ENCODE peak calls at places on chromosome 12, in seven cellular contexts. O is uterus, Y is PC-3, P is tibial nerve, D is mesenchymal stem cell, A is thyroid gland, T is GM23338. M is an unnamed sample.
A peak's percentile ranks its signal among the peaks of the same experiment; 100 is the strongest.

GRCh38 chr12:10853746-10854145 is 4.5 kb upstream of the PRR4 start:
- DNase-seq in O (no peak), Y (no peak), P (no peak), D (no peak), A (no peak), T (no peak), M (no peak)

GRCh38 chr12:75476076-75476475 is 4.5 kb upstream of the GLIPR1 start:
- DNase-seq in O (no peak), Y (no peak), P (no peak), D (no peak), A (no peak), T (no peak), M (no peak)

GRCh38 chr12:3461391-3461790 is 29.6 kb upstream of the PRMT8 start:
- DNase-seq in O (no peak), Y (no peak), P (no peak), D (no peak), A (no peak), T (no peak), M (no peak)

GRCh38 chr12:38118632-38119031 is 197.9 kb upstream of the ALG10B start:
- DNase-seq in O (no peak), Y (no peak), P (no peak), D (no peak), A (no peak), T (no peak), M (no peak)

GRCh38 chr12:114447274-114447716 is 41.4 kb upstream of the TBX5 start:
- DNase-seq in O (no peak), Y (no peak), P (no peak), D (no peak), A (peak; percentile 54), T (peak; percentile 56), M (no peak)

GRCh38 chr12:67650528-67651379 is 2.2 kb downstream of the DYRK2 start:
- DNase-seq in O (no peak), Y (peak; percentile 13), P (no peak), D (no peak), A (no peak), T (no peak), M (peak; percentile 17)

GRCh38 chr12:7373226-7373625 is 69.4 kb downstream of the ACSM4 start:
- DNase-seq in O (no peak), Y (no peak), P (no peak), D (no peak), A (no peak), T (no peak), M (no peak)

GRCh38 chr12:120959111-120959878 is 19.0 kb upstream of the HNF1A start:
- DNase-seq in O (no peak), Y (no peak), P (no peak), D (no peak), A (no peak), T (no peak), M (no peak)

GRCh38 chr12:121240484-121241202 is 30.7 kb downstream of the P2RX4 start:
- DNase-seq in O (peak; percentile 95), Y (no peak), P (peak; percentile 36), D (no peak), A (peak; percentile 49), T (peak; percentile 66), M (no peak)

GRCh38 chr12:89880695-89881350 is 172.2 kb upstream of the ATP2B1 start:
- DNase-seq in O (no peak), Y (no peak), P (no peak), D (no peak), A (no peak), T (no peak), M (no peak)

GRCh38 chr12:6113691-6114475 is 10.6 kb downstream of the VWF start:
- DNase-seq in O (no peak), Y (no peak), P (no peak), D (no peak), A (peak; percentile 57), T (no peak), M (no peak)

GRCh38 chr12:29374012-29374411 is 7.0 kb downstream of the ERGIC2 start:
- DNase-seq in O (no peak), Y (no peak), P (no peak), D (no peak), A (no peak), T (peak; percentile 3), M (no peak)

DNA sequence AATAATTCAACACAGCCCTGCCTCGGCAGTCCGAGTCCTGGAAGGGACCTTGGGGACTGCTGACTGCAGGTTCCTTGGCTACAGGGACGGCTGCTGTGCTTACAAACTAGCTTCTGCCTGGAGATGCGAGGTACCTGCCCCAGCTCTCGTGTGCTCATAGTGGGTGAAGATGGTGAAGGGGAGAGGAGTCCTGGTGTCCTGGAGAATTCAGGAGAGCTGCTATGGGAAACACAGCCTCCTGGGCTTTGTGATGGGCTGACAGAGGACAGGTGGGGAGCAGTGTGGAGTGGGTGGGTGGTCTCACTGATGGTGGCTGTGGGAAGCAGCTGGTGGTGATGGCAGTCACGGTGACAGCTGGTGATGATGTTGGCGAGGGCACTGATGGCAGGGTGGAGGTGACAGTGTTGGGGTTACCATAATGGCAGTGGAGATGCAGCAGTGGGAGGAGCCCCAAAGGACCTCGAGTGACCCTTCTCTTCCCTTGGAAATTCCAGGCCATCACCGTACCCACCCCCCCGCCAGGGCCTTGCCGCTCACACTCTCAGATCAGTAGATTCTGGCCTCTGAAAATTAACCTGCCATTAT is 32.8 kb downstream of the HVCN1 start:
- DNase-seq in O (no peak), Y (no peak), P (no peak), D (no peak), A (no peak), T (no peak), M (no peak)
- H3K4me1 ChIP-seq in O (no peaks in the 10 kb centered on the region), Y (no peaks in the 10 kb centered on the region), P (no peaks in the 10 kb centered on the region), D (no peaks in the 10 kb centered on the region), A (no peaks in the 10 kb centered on the region), T (peaks cover 5% of the 10 kb centered on the region), M (no peaks in the 10 kb centered on the region)

DNA sequence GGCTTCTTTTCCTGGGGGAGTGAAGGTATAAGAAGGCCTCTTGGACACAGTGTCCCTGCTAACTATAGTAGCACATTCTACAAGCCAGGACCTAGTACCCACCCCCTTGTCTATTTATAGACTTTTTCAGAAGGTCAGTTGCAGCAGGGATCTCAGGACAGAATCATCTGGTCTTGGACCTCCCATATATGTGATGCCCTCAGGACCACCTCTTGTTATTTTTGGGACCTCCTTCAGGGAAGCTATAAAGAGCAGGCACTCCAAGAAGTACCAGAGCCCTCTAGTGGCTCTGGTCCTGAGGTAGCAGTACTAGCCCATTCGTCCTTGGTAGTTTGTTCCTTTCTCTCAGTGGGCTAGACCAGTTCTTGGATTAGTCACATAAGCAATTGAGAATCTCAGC is 4.3 kb downstream of the COQ10A start:
- DNase-seq in O (no peak), Y (peak; percentile 49), P (no peak), D (peak; percentile 58), A (no peak), T (peak; percentile 61), M (peak; percentile 30)
- H3K27ac ChIP-seq in O (no peak overlapping the region), Y (no peak overlapping the region), P (no peak overlapping the region), D (no peak overlapping the region), A (no peak overlapping the region), T (peak overlapping the region; percentile 30), M (no peak overlapping the region)

GRCh38 chr12:69513297-69513696 is 43.1 kb downstream of the FRS2 start:
- DNase-seq in O (no peak), Y (no peak), P (no peak), D (no peak), A (no peak), T (no peak), M (no peak)

GRCh38 chr12:69514111-69514510 is 43.9 kb downstream of the FRS2 start:
- DNase-seq in O (no peak), Y (no peak), P (no peak), D (no peak), A (no peak), T (no peak), M (no peak)

GRCh38 chr12:69516950-69517349 is 46.8 kb downstream of the FRS2 start:
- DNase-seq in O (no peak), Y (no peak), P (no peak), D (no peak), A (no peak), T (no peak), M (no peak)

GRCh38 chr12:69514845-69515244 is 44.7 kb downstream of the FRS2 start:
- DNase-seq in O (no peak), Y (no peak), P (no peak), D (no peak), A (no peak), T (no peak), M (no peak)

DNA sequence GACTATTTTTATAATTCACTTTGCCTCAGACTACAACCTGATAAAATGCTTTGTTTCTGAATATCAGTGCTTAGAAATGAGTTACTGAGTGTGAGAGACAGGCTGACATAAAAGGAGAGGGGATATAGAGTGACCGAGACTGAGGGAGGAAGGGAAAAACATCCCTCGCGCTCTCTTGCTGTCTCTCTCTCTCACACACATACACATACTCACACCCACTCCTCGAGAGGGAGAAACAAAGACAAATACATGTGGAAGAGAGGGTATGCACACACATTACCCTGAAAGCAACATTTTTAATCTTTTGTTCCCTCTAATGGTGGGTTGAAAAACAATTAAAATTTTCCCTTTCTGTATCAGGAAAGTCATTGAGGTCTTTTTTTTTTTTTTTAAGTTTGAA is 45.2 kb downstream of the FRS2 start:
- DNase-seq in O (no peak), Y (no peak), P (no peak), D (peak; percentile 53), A (no peak), T (no peak), M (no peak)
- H3K4me1 ChIP-seq in O (peaks cover 15% of the 10 kb centered on the region), Y (peaks cover 3% of the 10 kb centered on the region), P (no peaks in the 10 kb centered on the region), D (peaks cover 6% of the 10 kb centered on the region), A (peaks cover 8% of the 10 kb centered on the region), T (peaks cover 44% of the 10 kb centered on the region), M (peaks cover 31% of the 10 kb centered on the region)

GRCh38 chr12:66199141-66199540 is 10.1 kb downstream of the IRAK3 start:
- DNase-seq in O (no peak), Y (no peak), P (no peak), D (no peak), A (no peak), T (no peak), M (no peak)
- H3K27ac ChIP-seq in O (no peak overlapping the region), Y (no peak overlapping the region), P (no peak overlapping the region), D (no peak overlapping the region), A (no peak overlapping the region), T (no peak overlapping the region), M (no peak overlapping the region)

DNA sequence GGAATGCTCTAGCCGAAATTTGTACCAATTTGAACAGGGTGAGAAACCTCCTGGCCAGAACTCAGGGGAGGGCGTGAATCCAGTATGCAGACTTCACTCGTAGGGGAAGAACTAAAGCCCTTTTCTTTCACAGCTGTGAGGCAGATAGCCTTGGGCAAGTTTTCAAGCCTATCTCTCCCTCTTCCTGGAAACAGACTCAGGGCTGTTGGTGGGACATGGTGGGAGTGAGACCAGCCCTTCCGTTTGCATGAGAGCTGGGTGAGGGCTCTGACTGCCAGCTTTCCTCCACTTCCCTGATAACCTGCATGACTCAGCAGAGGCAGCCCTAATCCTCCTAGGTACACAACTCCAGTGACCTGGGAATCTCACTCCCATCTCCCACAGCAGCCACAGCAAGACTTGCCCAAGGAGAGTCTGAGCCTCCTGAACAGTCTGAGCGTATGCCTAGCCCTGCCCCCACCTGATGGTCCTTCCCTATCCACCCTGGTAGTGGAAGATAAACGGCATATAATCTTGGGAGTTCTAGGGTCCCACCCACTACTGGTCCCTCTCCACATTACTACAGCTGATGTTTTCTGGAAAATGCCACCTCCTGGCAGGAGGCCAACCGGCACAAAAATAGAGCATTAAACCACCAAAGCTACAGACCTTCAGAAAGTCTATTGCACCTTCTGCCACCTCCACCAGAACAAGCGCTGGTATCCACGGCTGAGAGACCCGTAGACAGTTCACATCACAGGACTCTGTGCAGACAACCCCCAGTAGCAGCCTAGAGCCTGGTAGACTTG is 170.2 kb upstream of the AMIGO2 start:
- DNase-seq in O (no peak), Y (peak; percentile 73), P (no peak), D (no peak), A (no peak), T (no peak), M (no peak)
- H3K4me1 ChIP-seq in O (no peaks in the 10 kb centered on the region), Y (peaks cover 52% of the 10 kb centered on the region), P (no peaks in the 10 kb centered on the region), D (peaks cover 6% of the 10 kb centered on the region), A (no peaks in the 10 kb centered on the region), T (no peaks in the 10 kb centered on the region), M (peaks cover 11% of the 10 kb centered on the region)

GRCh38 chr12:104177336-104177662 is 38.3 kb upstream of the TXNRD1 start:
- DNase-seq in O (no peak), Y (no peak), P (no peak), D (no peak), A (no peak), T (no peak), M (no peak)
- H3K27ac ChIP-seq in O (peak overlapping the region; percentile 82), Y (no peak overlapping the region), P (no peak overlapping the region), D (no peak overlapping the region), A (no peak overlapping the region), T (no peak overlapping the region), M (no peak overlapping the region)

M was measured in SJSA1.